ENCODE peak calls at places on chromosome 2, in nine cellular contexts. U, B, V, T, I, D, Z, Q and H are unnamed samples.

GRCh38 chr2:21821697-21822227 is 698.0 kb downstream of the TDRD15 start:
- DNase-seq in Q (no peak), Z (no peak), T (no peak), D (no peak), I (no peak), B (no peak), U (no peak), V (no peak), H (no peak)

GRCh38 chr2:11499081-11499743 is 33.3 kb upstream of the E2F6 start:
- DNase-seq in Z (no peak), Q (no peak), I (no peak), T (no peak), B (no peak), D (no peak), V (no peak), U (no peak), H (no peak)

GRCh38 chr2:237920673-237921072 is 46.1 kb upstream of the UBE2F start:
- DNase-seq in Q (no peak), Z (no peak), I (peak), D (no peak), U (no peak), T (no peak), B (no peak), V (no peak), H (no peak)

GRCh38 chr2:129070663-129071062 is 752.0 kb upstream of the HS6ST1 start:
- DNase-seq in T (no peak), V (no peak), I (no peak), B (no peak), Q (no peak), U (peak), Z (no peak), D (no peak), H (no peak)

GRCh38 chr2:38428940-38429339 is 51.9 kb upstream of the ATL2 start:
- DNase-seq in Z (no peak), U (no peak), Q (no peak), T (no peak), D (no peak), I (no peak), V (no peak), B (no peak), H (no peak)

GRCh38 chr2:174794851-174795374 is 30.6 kb upstream of the CHRNA1 start:
- DNase-seq in Z (no peak), Q (no peak), V (no peak), D (no peak), B (no peak), T (no peak), U (no peak), I (peak), H (no peak)

GRCh38 chr2:39139511-39140237 is 18.8 kb upstream of the SOS1 start:
- DNase-seq in D (no peak), I (no peak), V (no peak), B (no peak), Q (no peak), T (no peak), Z (no peak), U (no peak), H (no peak)

GRCh38 chr2:191552036-191552435 is 125.9 kb upstream of the NABP1 start:
- DNase-seq in U (peak), I (no peak), Q (no peak), V (no peak), Z (no peak), B (no peak), T (no peak), D (no peak), H (no peak)

GRCh38 chr2:201964631-201965206 is 68.9 kb upstream of the FZD7 start:
- DNase-seq in V (peak), Q (no peak), Z (peak), B (no peak), T (no peak), U (no peak), D (no peak), I (no peak), H (peak)

GRCh38 chr2:37449686-37450392 is 105.4 kb downstream of the QPCT start:
- DNase-seq in V (no peak), B (no peak), Z (peak), D (no peak), T (no peak), U (no peak), I (no peak), Q (no peak), H (no peak)

GRCh38 chr2:58891828-58892366 is 650.8 kb upstream of the FANCL start:
- DNase-seq in T (no peak), Q (no peak), V (no peak), U (no peak), Z (no peak), D (no peak), I (no peak), B (no peak), H (no peak)

GRCh38 chr2:27162151-27163121 is 13.6 kb downstream of the TCF23 start:
- DNase-seq in I (peak), Q (no peak), U (no peak), B (no peak), D (no peak), V (no peak), T (no peak), Z (peak), H (no peak)

GRCh38 chr2:50438293-50438692 is 593.6 kb downstream of the NRXN1 start:
- DNase-seq in U (peak), I (no peak), D (no peak), Q (no peak), B (no peak), Z (no peak), T (no peak), V (peak), H (no peak)

GRCh38 chr2:134259571-134259970 is 5.7 kb downstream of the MGAT5 start:
- DNase-seq in Q (no peak), I (no peak), T (no peak), Z (no peak), U (no peak), D (no peak), B (no peak), V (no peak), H (no peak)

GRCh38 chr2:230969673-230970015 is 26.3 kb upstream of the SPATA3 start:
- DNase-seq in Z (no peak), U (no peak), Q (no peak), B (no peak), T (no peak), I (no peak), V (no peak), D (no peak), H (no peak)

GRCh38 chr2:240467659-240468299 is 32.3 kb downstream of the GPC1 start:
- DNase-seq in V (no peak), B (no peak), T (no peak), I (no peak), U (no peak), D (no peak), Q (no peak), Z (no peak), H (no peak)

GRCh38 chr2:60463249-60463648 is 90.2 kb downstream of the BCL11A start:
- DNase-seq in Q (no peak), B (no peak), T (no peak), V (no peak), D (no peak), Z (no peak), I (no peak), U (peak), H (no peak)

GRCh38 chr2:173978447-173978846 is 13.3 kb upstream of the SP3 start:
- DNase-seq in U (no peak), B (no peak), Q (no peak), Z (peak), V (no peak), D (no peak), I (no peak), T (no peak), H (no peak)

GRCh38 chr2:70258532-70258875 is 567 bp downstream of the PCYOX1 start:
- DNase-seq in V (no peak), U (no peak), Q (peak), Z (no peak), T (no peak), D (no peak), I (no peak), B (no peak), H (no peak)

GRCh38 chr2:182951948-182952663 is 85.7 kb upstream of the FRZB start:
- DNase-seq in Q (no peak), Z (no peak), D (no peak), I (no peak), V (no peak), U (no peak), T (no peak), B (no peak), H (no peak)

GRCh38 chr2:120758181-120759048 is 22.7 kb downstream of the GLI2 start:
- DNase-seq in V (no peak), B (no peak), Q (no peak), Z (no peak), U (no peak), I (no peak), D (no peak), T (no peak), H (no peak)

GRCh38 chr2:59947917-59948534 is 605.4 kb downstream of the BCL11A start:
- DNase-seq in B (no peak), I (no peak), V (no peak), Q (no peak), Z (no peak), D (no peak), U (peak), T (no peak), H (no peak)

GRCh38 chr2:163667064-163667887 is 68.5 kb downstream of the FIGN start:
- DNase-seq in B (no peak), T (no peak), V (no peak), U (no peak), Q (peak), D (no peak), I (peak), Z (peak), H (no peak)

GRCh38 chr2:200100027-200100426 is 144.6 kb downstream of the MAIP1 start:
- DNase-seq in Q (no peak), U (no peak), D (no peak), V (no peak), I (no peak), Z (no peak), T (no peak), B (no peak), H (no peak)

GRCh38 chr2:260507-261161 is 3.2 kb downstream of the SH3YL1 start:
- DNase-seq in B (no peak), T (no peak), Z (no peak), D (no peak), Q (no peak), U (no peak), V (no peak), I (no peak), H (no peak)

GRCh38 chr2:41896186-41896846 is 151.5 kb upstream of the PKDCC start:
- DNase-seq in Q (no peak), D (peak), I (no peak), U (no peak), T (no peak), B (no peak), Z (no peak), V (no peak), H (no peak)

GRCh38 chr2:231482806-231483391 is 18.6 kb upstream of the NCL start:
- DNase-seq in V (peak), I (peak), B (peak), Z (peak), T (peak), U (no peak), Q (peak), D (peak), H (peak)

GRCh38 chr2:69636395-69636794 is 7.1 kb downstream of the AAK1 start:
- DNase-seq in Q (no peak), U (no peak), T (no peak), Z (no peak), B (no peak), D (no peak), V (no peak), I (no peak), H (no peak)

GRCh38 chr2:167136876-167137579 is 248.7 kb downstream of the XIRP2 start:
- DNase-seq in I (no peak), Q (no peak), U (no peak), B (no peak), Z (no peak), T (no peak), V (no peak), D (no peak), H (no peak)

GRCh38 chr2:45390433-45390832 is 220.6 kb downstream of the SRBD1 start:
- DNase-seq in Z (no peak), T (no peak), I (no peak), U (no peak), B (no peak), D (no peak), Q (no peak), V (no peak), H (no peak)

GRCh38 chr2:9430316-9431293 is 7.2 kb downstream of the CPSF3 start:
- DNase-seq in D (no peak), V (no peak), I (no peak), U (no peak), Q (no peak), T (no peak), B (no peak), Z (peak), H (no peak)